ENCODE peak calls at places on chromosomes 5 and 9, in six cellular contexts. One of them, this sample, is unnamed.

GRCh38 chr9:7053903-7054302 is 296.1 kb downstream of the KDM4C start:
- DNase-seq in H1: no peak
- DNase-seq in mesenchymal stem cell: no peak
- DNase-seq in neuronal stem cell: no peak
- DNase-seq in IMR-90: no peak
- DNase-seq in H9: no peak
- DNase-seq in this sample: no peak

GRCh38 chr5:14064841-14065240 is 78.3 kb upstream of the TRIO start:
- DNase-seq in H1: no peak
- DNase-seq in IMR-90: peak
- DNase-seq in neuronal stem cell: no peak
- DNase-seq in mesenchymal stem cell: no peak
- DNase-seq in H9: no peak
- DNase-seq in this sample: no peak

GRCh38 chr5:71633255-71634155 is 46.4 kb downstream of the MCCC2 start:
- DNase-seq in neuronal stem cell: no peak
- DNase-seq in IMR-90: no peak
- DNase-seq in H9: no peak
- DNase-seq in H1: no peak
- DNase-seq in mesenchymal stem cell: no peak
- DNase-seq in this sample: no peak

GRCh38 chr5:159514229-159514822 is 184.0 kb upstream of the IL12B start:
- DNase-seq in H1: no peak
- DNase-seq in mesenchymal stem cell: peak
- DNase-seq in neuronal stem cell: no peak
- DNase-seq in IMR-90: no peak
- DNase-seq in H9: no peak
- DNase-seq in this sample: no peak

GRCh38 chr5:56908942-56909293 is 478 bp upstream of the SETD9 start:
- DNase-seq in H9: no peak
- DNase-seq in H1: no peak
- DNase-seq in neuronal stem cell: peak
- DNase-seq in IMR-90: no peak
- DNase-seq in mesenchymal stem cell: no peak
- DNase-seq in this sample: no peak

GRCh38 chr9:94950040-94950732 is 223.7 kb downstream of the AOPEP start:
- DNase-seq in mesenchymal stem cell: no peak
- DNase-seq in IMR-90: no peak
- DNase-seq in H1: no peak
- DNase-seq in neuronal stem cell: no peak
- DNase-seq in H9: no peak
- DNase-seq in this sample: peak

GRCh38 chr9:133673260-133673658 is 37.1 kb downstream of the DBH start:
- DNase-seq in H1: no peak
- DNase-seq in neuronal stem cell: no peak
- DNase-seq in IMR-90: no peak
- DNase-seq in H9: no peak
- DNase-seq in mesenchymal stem cell: no peak
- DNase-seq in this sample: no peak

GRCh38 chr5:79261907-79262306 is 26.0 kb downstream of the JMY start:
- DNase-seq in H9: no peak
- DNase-seq in mesenchymal stem cell: no peak
- DNase-seq in H1: no peak
- DNase-seq in IMR-90: no peak
- DNase-seq in neuronal stem cell: no peak
- DNase-seq in this sample: no peak

GRCh38 chr5:83029912-83030311 is 47.3 kb downstream of the TMEM167A start:
- DNase-seq in H1: no peak
- DNase-seq in IMR-90: peak
- DNase-seq in H9: no peak
- DNase-seq in mesenchymal stem cell: peak
- DNase-seq in neuronal stem cell: no peak
- DNase-seq in this sample: peak

GRCh38 chr9:32992596-32993238 is 8.7 kb downstream of the APTX start:
- DNase-seq in H1: no peak
- DNase-seq in IMR-90: peak
- DNase-seq in H9: no peak
- DNase-seq in mesenchymal stem cell: no peak
- DNase-seq in neuronal stem cell: no peak
- DNase-seq in this sample: no peak

GRCh38 chr5:126777974-126778674 is 1.2 kb downstream of the LMNB1 start:
- DNase-seq in mesenchymal stem cell: peak
- DNase-seq in IMR-90: peak
- DNase-seq in neuronal stem cell: peak
- DNase-seq in H9: peak
- DNase-seq in H1: peak
- DNase-seq in this sample: peak
- H3K4ac ChIP-seq in mesenchymal stem cell: peak
- H3K4ac ChIP-seq in IMR-90: peak
- H3K4ac ChIP-seq in neuronal stem cell: peak
- H3K4ac ChIP-seq in H9: no peak
- H3K4ac ChIP-seq in H1: peak
- H3K4ac ChIP-seq in this sample: peak

GRCh38 chr9:128024761-128025308 is 42.3 kb downstream of the NAIF1 start:
- DNase-seq in mesenchymal stem cell: peak
- DNase-seq in H9: no peak
- DNase-seq in H1: no peak
- DNase-seq in IMR-90: no peak
- DNase-seq in neuronal stem cell: no peak
- DNase-seq in this sample: no peak
- H3K4me2 ChIP-seq in mesenchymal stem cell: no peak
- H3K4me2 ChIP-seq in H9: no peak
- H3K4me2 ChIP-seq in H1: no peak
- H3K4me2 ChIP-seq in IMR-90: no peak
- H3K4me2 ChIP-seq in neuronal stem cell: no peak
- H3K4me2 ChIP-seq in this sample: no peak

DNA sequence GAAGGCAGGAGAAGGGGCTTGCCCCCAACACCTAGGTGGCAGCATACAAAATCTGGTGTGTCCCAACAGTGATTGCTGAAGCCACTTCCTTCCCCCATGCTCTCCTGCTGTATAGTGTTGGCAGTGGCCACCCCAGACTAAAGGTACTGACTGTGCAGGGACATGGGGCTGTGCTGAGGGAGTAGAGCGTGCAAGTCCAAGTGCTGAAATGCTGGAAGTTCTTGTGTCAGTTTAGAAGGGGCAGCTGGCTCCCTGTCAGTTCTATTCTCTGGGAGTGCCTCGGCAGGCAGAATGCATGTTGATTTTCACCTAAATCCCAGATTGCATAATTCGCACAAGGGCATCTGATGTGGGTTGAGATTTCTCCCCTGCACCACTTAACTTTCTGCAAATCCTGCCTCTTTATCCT is 68.6 kb downstream of the GDNF start:
- DNase-seq in H1: no peak
- DNase-seq in neuronal stem cell: no peak
- DNase-seq in H9: no peak
- DNase-seq in IMR-90: no peak
- DNase-seq in mesenchymal stem cell: peak
- DNase-seq in this sample: peak
- H4K91ac ChIP-seq in H1: no peak
- H4K91ac ChIP-seq in neuronal stem cell: no peak
- H4K91ac ChIP-seq in H9: no peak
- H4K91ac ChIP-seq in IMR-90: peak
- H4K91ac ChIP-seq in mesenchymal stem cell: no peak
- H4K91ac ChIP-seq in this sample: peak

DNA sequence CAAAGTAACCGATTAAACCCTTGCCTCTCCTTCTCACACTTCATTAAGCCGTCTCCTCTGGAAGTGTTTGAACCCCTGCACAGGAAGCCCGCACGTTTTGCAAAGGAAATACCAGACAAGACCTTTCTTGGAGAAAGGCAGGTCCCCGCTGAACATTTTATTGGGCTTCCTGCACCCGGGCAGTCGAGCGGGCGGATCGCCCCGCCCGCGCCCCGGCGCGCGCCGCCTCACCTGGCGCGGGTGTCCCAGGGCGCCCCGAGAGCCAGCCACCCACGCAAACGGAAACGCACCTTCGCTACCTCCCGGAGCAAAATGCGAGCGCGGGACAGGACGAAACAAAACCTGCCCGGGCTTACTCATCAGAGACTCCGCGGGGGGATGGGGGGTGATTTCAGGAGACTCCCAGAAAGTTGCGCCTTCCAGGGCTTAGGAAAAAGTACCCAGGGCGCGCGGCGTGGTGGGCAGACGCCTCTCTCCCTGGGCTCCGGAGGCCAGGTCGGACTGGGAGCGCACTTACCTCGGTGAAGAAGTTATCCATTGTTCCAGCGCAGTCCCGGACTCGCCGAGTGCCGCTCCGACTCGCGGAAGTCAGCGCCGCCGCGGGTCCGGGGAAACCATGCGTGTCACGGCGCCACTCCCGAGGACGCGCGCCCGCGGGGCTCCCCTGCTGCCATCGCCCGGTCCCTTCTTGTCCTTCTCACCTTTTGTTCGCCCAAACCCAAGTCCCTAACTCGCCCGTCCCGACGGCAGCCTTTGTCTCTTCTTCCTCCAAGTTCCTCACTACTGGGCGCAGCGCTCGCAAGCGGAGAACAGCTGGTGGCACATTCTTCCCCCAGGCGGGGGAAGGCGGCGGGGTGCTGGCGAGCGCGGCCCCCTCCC is 578 bp downstream of the MYO10 start:
- DNase-seq in neuronal stem cell: no peak
- DNase-seq in mesenchymal stem cell: no peak
- DNase-seq in IMR-90: no peak
- DNase-seq in H1: peak
- DNase-seq in H9: peak
- DNase-seq in this sample: peak
- H3K4ac ChIP-seq in neuronal stem cell: no peak
- H3K4ac ChIP-seq in mesenchymal stem cell: peak
- H3K4ac ChIP-seq in IMR-90: peak
- H3K4ac ChIP-seq in H1: no peak
- H3K4ac ChIP-seq in H9: no peak
- H3K4ac ChIP-seq in this sample: peak

DNA sequence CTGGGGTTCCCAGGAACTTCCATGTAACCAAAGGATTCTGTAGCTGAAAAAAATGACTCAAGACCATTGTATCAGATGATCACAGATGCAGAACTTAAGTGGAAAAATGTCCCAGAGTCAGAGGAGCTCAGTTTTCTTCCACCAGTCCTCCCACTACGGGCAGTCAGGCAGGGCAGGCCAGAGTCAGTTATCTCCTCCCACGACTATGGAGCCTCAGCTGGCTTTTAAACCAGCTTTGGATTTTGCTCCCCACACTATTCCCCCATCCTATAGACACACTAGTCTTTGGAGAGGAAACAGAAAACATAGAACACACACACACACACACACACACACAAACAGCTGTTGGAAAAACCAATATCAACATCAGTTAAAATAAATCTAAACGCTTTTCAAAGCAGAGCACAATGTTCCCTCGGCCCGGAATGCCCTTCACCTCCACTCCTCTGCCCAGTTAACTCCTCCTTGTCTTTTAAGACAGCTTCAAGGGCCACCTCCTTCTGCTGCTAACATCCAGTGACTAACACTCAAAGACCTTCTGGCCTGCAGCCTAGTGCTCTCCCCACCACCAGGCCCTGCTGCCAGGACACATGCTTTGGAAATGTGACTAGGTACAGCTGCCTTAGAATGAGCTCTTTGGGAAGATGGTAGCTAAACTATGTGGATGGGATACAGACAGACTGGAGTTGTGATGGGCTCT is 56.8 kb downstream of the NIPAL4 start:
- DNase-seq in IMR-90: peak
- DNase-seq in mesenchymal stem cell: peak
- DNase-seq in H1: no peak
- DNase-seq in H9: no peak
- DNase-seq in neuronal stem cell: no peak
- DNase-seq in this sample: peak
- H3K4me2 ChIP-seq in IMR-90: peak
- H3K4me2 ChIP-seq in mesenchymal stem cell: no peak
- H3K4me2 ChIP-seq in H1: no peak
- H3K4me2 ChIP-seq in H9: no peak
- H3K4me2 ChIP-seq in neuronal stem cell: no peak
- H3K4me2 ChIP-seq in this sample: no peak

GRCh38 chr9:137499416-137499815 is 40.3 kb upstream of the NSMF start:
- DNase-seq in H9: no peak
- DNase-seq in H1: no peak
- DNase-seq in mesenchymal stem cell: no peak
- DNase-seq in neuronal stem cell: no peak
- DNase-seq in IMR-90: no peak
- DNase-seq in this sample: no peak
- H4K91ac ChIP-seq in H9: no peak
- H4K91ac ChIP-seq in H1: no peak
- H4K91ac ChIP-seq in mesenchymal stem cell: no peak
- H4K91ac ChIP-seq in neuronal stem cell: no peak
- H4K91ac ChIP-seq in IMR-90: no peak
- H4K91ac ChIP-seq in this sample: no peak

This sample was measured in trophoblast cell.